ENCODE peak calls at places on chromosomes 13 and 19, in nine cellular contexts. F is stimulated activated CD4-positive, alpha-beta T cell treated with anti-CD3 and anti-CD28 coated beads, TNF-alpha, amount 100 ng/mL, for 1 hour; D is HCEC 1CT; R is HL-60; G is neural progenitor cell; J is hippocampal formation; V is heart right ventricle; X is EL; L is body of pancreas. W is an unnamed sample.

GRCh38 chr13:106326751-106327150 is 208.7 kb downstream of the EFNB2 start:
- DNase-seq in G (no peak), V (no peak), F (no peak), X (no peak), L (no peak), D (no peak), J (no peak), R (no peak), W (no peak)

GRCh38 chr13:30608364-30608763 is 9.4 kb upstream of the USPL1 start:
- DNase-seq in J (no peak), D (no peak), X (no peak), G (no peak), V (peak), L (no peak), R (no peak), F (no peak), W (peak)

GRCh38 chr19:18594096-18594823 is 5.7 kb downstream of the REX1BD start:
- DNase-seq in F (peak), D (peak), V (peak), R (peak), X (peak), L (peak), G (peak), J (no peak), W (peak)

GRCh38 chr13:97798836-97799235 is 154.6 kb upstream of the IPO5 start:
- DNase-seq in G (no peak), D (peak), V (no peak), J (no peak), L (no peak), R (no peak), X (peak), F (no peak), W (peak)

GRCh38 chr13:35144496-35144895 is 202.4 kb downstream of the NBEA start:
- DNase-seq in V (no peak), F (no peak), D (no peak), J (no peak), L (no peak), R (no peak), G (no peak), X (peak), W (peak)

GRCh38 chr13:90591927-90592268 is 755.6 kb upstream of the MIR17HG start:
- DNase-seq in J (no peak), L (no peak), D (no peak), R (no peak), F (no peak), V (no peak), X (no peak), G (no peak), W (no peak)

GRCh38 chr13:36251528-36251927 is 37.2 kb upstream of the SOHLH2 start:
- DNase-seq in V (no peak), D (no peak), X (no peak), J (no peak), L (no peak), G (no peak), R (no peak), F (no peak), W (peak)

GRCh38 chr19:16161848-16162247 is 11.5 kb downstream of the CIB3 start:
- DNase-seq in V (no peak), L (no peak), R (no peak), X (peak), J (no peak), F (no peak), G (no peak), D (peak), W (peak)

GRCh38 chr19:10871711-10872550 is 578 bp downstream of the CARM1 start:
- DNase-seq in L (peak), V (peak), F (peak), G (peak), D (no peak), X (peak), R (no peak), J (no peak), W (no peak)

W was measured in fibroblast of mammary gland.